ENCODE peak calls at places on chromosomes 5 and 9, in eight cellular contexts. U, G, M, O, S, C, T and J are unnamed samples.

GRCh38 chr5:4661851-4662250 is 478.3 kb upstream of the ADAMTS16 start:
- DNase-seq in U (no peak), G (no peak), M (no peak), O (no peak), S (no peak), C (no peak), T (no peak), J (no peak)

GRCh38 chr9:125993423-125993935 is 246.3 kb downstream of the PBX3 start:
- DNase-seq in U (no peak), G (no peak), M (no peak), O (peak), S (no peak), C (no peak), T (no peak), J (no peak)

GRCh38 chr9:135601988-135602387 is 37.4 kb downstream of the GLT6D1 start:
- DNase-seq in U (no peak), G (no peak), M (no peak), O (no peak), S (no peak), C (no peak), T (no peak), J (no peak)

GRCh38 chr5:91200692-91201091 is 182.4 kb downstream of the ARRDC3 start:
- DNase-seq in U (no peak), G (no peak), M (no peak), O (no peak), S (no peak), C (no peak), T (no peak), J (no peak)

GRCh38 chr5:82387819-82388166 is 109.6 kb upstream of the RPS23 start:
- DNase-seq in U (no peak), G (no peak), M (no peak), O (no peak), S (no peak), C (no peak), T (no peak), J (no peak)

GRCh38 chr5:78417026-78417425 is 56.6 kb downstream of the SCAMP1 start:
- DNase-seq in U (no peak), G (no peak), M (no peak), O (no peak), S (no peak), C (no peak), T (no peak), J (no peak)

GRCh38 chr5:71996789-71997188 is 110.5 kb upstream of the MAP1B start:
- DNase-seq in U (no peak), G (no peak), M (no peak), O (no peak), S (no peak), C (no peak), T (no peak), J (no peak)

GRCh38 chr5:138927979-138928378 is 52.8 kb upstream of the LRRTM2 start:
- DNase-seq in U (no peak), G (no peak), M (no peak), O (peak), S (no peak), C (peak), T (no peak), J (no peak)

GRCh38 chr5:123545506-123545905 is 33.5 kb downstream of the CSNK1G3 start:
- DNase-seq in U (no peak), G (peak), M (no peak), O (no peak), S (peak), C (no peak), T (no peak), J (no peak)

GRCh38 chr5:91257301-91257700 is 125.8 kb downstream of the ARRDC3 start:
- DNase-seq in U (peak), G (no peak), M (no peak), O (no peak), S (no peak), C (no peak), T (no peak), J (no peak)

GRCh38 chr5:54655266-54655665 is 137.7 kb downstream of the SNX18 start:
- DNase-seq in U (no peak), G (no peak), M (no peak), O (no peak), S (no peak), C (no peak), T (no peak), J (no peak)

GRCh38 chr5:33261747-33262146 is 179.0 kb upstream of the TARS1 start:
- DNase-seq in U (no peak), G (no peak), M (no peak), O (no peak), S (no peak), C (no peak), T (no peak), J (no peak)

GRCh38 chr5:33258553-33258952 is 182.2 kb upstream of the TARS1 start:
- DNase-seq in U (no peak), G (no peak), M (no peak), O (no peak), S (no peak), C (no peak), T (no peak), J (no peak)

GRCh38 chr5:33257807-33258491 is 182.8 kb upstream of the TARS1 start:
- DNase-seq in U (peak), G (peak), M (peak), O (no peak), S (no peak), C (no peak), T (peak), J (no peak)

GRCh38 chr5:33260098-33260497 is 180.7 kb upstream of the TARS1 start:
- DNase-seq in U (no peak), G (no peak), M (no peak), O (no peak), S (no peak), C (no peak), T (no peak), J (no peak)

DNA sequence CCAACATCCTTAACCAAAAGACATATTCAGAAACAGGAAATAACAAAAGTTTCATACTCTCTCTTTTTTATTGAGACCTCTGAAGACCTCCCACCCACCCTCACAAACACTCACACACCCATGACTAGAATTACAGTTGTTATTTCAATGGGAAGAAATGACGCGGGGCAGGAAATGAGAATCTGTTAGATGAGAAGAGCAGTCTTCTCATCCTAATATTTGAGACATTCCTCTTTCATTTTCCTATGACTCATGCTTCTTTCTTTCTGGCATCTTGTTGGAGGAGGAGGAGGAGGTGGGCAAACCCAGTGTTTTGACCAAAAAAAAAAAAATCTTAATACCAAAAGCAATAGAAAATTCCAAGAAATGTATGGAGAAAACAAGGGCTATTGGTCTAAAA is 179.5 kb upstream of the TARS1 start:
- DNase-seq in U (no peak), G (peak), M (peak), O (no peak), S (no peak), C (no peak), T (no peak), J (no peak)
- TF ChIP-seq CTCF in U (no peak), G (no peak), M (no peak), O (no peak), S (no peak), C (no peak), T (no peak), J (no peak)

GRCh38 chr5:68246802-68247201 is 31.2 kb downstream of the PIK3R1 start:
- DNase-seq in U (no peak), G (no peak), M (no peak), O (no peak), S (no peak), C (no peak), T (no peak), J (no peak)
- TF ChIP-seq CTCF in U (no peak), G (no peak), M (peak), O (no peak), S (no peak), C (no peak), T (no peak), J (peak)

DNA sequence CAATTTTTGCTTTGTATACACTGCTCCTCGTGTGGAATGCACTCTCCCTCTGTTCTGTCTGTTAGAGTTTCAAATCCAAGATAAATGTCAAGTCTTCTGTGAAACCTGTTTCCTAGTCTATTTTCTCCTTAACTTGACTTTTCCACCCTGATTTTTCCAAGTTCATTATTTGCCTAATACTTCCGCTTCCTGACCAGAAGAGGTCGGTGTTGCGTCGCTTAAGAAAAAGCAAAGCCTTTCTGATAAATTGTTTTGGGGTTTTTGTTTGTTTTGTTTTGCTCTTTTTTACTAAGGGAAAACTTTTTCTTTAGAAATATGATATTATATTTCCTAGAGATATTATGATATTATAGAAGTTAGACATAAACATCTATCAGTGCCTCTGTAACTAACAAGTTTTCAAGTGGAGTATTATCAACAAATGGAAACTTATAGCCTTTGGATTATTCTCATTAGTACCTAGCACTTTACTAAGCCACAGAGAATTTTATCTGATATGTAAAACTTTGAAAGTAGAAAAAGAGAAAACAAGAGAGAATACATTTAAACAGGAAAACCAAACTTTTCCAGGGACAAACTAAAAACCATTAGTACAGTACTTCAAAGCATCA is 55.8 kb downstream of the PHAX start:
- DNase-seq in U (peak), G (peak), M (peak), O (no peak), S (peak), C (no peak), T (peak), J (no peak)
- TF ChIP-seq CTCF in U (peak), G (peak), M (peak), O (peak), S (peak), C (peak), T (peak), J (peak)

GRCh38 chr5:171433352-171433698 is 13.9 kb downstream of the FGF18 start:
- DNase-seq in U (no peak), G (no peak), M (no peak), O (no peak), S (no peak), C (no peak), T (no peak), J (no peak)

GRCh38 chr5:171435908-171436307 is 16.5 kb downstream of the FGF18 start:
- DNase-seq in U (no peak), G (no peak), M (no peak), O (no peak), S (no peak), C (no peak), T (no peak), J (no peak)

GRCh38 chr5:171434874-171435273 is 15.4 kb downstream of the FGF18 start:
- DNase-seq in U (no peak), G (no peak), M (no peak), O (no peak), S (no peak), C (no peak), T (no peak), J (no peak)

GRCh38 chr5:171432581-171433351 is 13.3 kb downstream of the FGF18 start:
- DNase-seq in U (no peak), G (no peak), M (no peak), O (peak), S (no peak), C (peak), T (no peak), J (no peak)

DNA sequence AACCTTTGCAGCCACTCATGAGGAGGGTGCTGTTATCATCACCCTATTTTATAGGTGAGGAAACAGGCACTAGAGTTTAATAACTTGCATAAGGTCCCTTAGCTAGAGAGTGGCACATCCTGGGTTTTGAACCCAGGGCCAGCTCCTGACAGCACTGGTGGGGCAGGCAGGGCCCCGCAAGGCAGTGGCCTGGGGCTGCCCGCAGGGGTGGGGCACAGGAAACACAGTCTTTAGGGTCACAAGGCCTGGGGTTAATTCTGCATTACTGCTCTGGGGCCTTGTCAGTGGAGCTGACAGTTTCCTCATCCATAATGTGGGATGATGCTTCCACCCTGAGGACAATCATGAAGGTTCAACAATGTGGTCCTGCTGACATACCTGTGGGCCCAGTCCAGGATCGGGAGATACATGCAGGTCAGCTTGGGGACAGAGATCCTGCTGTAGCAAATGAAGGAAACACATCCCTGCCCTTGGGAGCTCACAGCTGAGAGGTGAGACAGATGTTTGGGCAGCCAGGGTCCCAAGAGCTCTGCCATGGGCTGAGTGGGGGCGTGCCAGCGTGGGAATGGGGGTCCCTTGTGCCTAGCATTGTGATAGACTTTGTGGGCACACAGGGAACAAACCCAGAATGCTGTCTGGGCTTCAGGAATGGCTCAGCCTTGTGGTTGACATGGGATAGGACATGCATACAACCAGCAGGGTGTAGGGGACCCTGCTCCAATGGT is 14.7 kb downstream of the FGF18 start:
- DNase-seq in U (no peak), G (no peak), M (no peak), O (no peak), S (no peak), C (no peak), T (no peak), J (no peak)
- TF ChIP-seq CTCF in U (no peak), G (no peak), M (no peak), O (no peak), S (no peak), C (no peak), T (no peak), J (no peak)

GRCh38 chr9:33225319-33226152 is 14.4 kb upstream of the SPINK4 start:
- DNase-seq in U (peak), G (peak), M (peak), O (no peak), S (peak), C (no peak), T (peak), J (no peak)
- TF ChIP-seq CTCF in U (peak), G (peak), M (peak), O (peak), S (peak), C (peak), T (peak), J (peak)

DNA sequence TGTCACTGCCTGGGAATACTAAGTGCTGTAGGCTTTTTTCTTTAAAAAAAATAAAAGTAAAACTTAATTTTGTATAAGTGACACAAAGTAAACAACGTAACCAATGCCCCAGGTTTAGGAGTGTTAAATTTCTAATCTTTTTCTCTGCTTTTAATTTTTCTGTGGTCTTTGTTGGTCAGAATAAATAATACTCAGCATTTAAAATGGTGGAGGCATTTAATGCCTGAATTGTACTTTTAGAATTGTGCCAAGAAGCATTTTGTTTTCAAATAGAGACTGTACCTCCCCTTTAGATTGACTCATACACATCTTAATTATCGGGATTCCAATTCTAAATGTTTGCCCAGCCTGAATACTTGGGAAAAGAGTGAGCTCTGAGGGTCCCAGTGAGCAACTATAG is 1.6 kb downstream of the DMXL1 start:
- DNase-seq in U (no peak), G (no peak), M (no peak), O (no peak), S (no peak), C (no peak), T (no peak), J (no peak)
- TF ChIP-seq CTCF in U (no peak), G (no peak), M (no peak), O (no peak), S (no peak), C (no peak), T (no peak), J (no peak)

DNA sequence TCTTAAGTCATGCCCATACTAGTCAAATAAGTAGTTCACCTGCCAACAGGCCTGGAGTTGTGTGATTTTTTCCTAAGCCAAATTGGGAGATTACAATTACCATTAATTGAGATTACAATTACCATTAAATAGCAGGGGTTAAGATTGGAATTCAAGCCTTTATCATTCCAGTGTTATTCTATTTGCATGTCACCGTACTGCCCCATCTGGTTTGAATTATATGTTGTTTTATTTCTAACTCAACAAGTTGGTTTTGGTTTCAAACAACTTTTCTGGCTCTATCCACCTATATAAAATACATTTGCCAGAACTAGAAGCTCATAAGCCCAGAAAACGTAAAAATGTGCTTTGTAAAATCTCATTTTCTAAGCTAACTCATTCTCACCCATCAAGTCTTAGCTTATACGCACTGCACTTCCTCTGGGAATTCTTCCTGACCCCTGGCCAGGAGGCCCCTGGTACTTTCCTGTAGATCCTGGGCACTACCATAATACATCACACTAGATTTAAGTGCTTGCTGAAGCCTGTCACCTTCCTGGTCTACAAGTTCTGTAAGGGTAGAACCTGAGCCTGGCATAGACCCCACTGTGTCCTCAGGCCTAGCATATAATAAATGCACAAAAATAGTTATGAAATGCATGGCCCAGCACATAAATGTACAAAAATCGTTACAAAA is 242.0 kb upstream of the TRPM3 start:
- DNase-seq in U (no peak), G (no peak), M (no peak), O (no peak), S (no peak), C (no peak), T (no peak), J (no peak)
- TF ChIP-seq CTCF in U (no peak), G (no peak), M (no peak), O (no peak), S (no peak), C (no peak), T (no peak), J (no peak)

GRCh38 chr5:132003170-132003744 is 8.2 kb downstream of the ACSL6 start:
- DNase-seq in U (peak), G (no peak), M (no peak), O (peak), S (no peak), C (no peak), T (no peak), J (no peak)
- TF ChIP-seq CTCF in U (peak), G (no peak), M (no peak), O (peak), S (no peak), C (no peak), T (no peak), J (peak)

GRCh38 chr5:150399158-150400019 is 13.3 kb downstream of the CD74 start:
- DNase-seq in U (no peak), G (no peak), M (peak), O (no peak), S (no peak), C (no peak), T (no peak), J (no peak)

GRCh38 chr5:150400020-150400326 is 12.7 kb downstream of the CD74 start:
- DNase-seq in U (no peak), G (no peak), M (no peak), O (no peak), S (no peak), C (no peak), T (no peak), J (no peak)

GRCh38 chr5:150400327-150401075 is 12.2 kb downstream of the CD74 start:
- DNase-seq in U (no peak), G (no peak), M (no peak), O (no peak), S (no peak), C (no peak), T (no peak), J (no peak)

GRCh38 chr5:150397749-150398431 is 14.8 kb downstream of the CD74 start:
- DNase-seq in U (no peak), G (no peak), M (no peak), O (no peak), S (no peak), C (no peak), T (no peak), J (no peak)

DNA sequence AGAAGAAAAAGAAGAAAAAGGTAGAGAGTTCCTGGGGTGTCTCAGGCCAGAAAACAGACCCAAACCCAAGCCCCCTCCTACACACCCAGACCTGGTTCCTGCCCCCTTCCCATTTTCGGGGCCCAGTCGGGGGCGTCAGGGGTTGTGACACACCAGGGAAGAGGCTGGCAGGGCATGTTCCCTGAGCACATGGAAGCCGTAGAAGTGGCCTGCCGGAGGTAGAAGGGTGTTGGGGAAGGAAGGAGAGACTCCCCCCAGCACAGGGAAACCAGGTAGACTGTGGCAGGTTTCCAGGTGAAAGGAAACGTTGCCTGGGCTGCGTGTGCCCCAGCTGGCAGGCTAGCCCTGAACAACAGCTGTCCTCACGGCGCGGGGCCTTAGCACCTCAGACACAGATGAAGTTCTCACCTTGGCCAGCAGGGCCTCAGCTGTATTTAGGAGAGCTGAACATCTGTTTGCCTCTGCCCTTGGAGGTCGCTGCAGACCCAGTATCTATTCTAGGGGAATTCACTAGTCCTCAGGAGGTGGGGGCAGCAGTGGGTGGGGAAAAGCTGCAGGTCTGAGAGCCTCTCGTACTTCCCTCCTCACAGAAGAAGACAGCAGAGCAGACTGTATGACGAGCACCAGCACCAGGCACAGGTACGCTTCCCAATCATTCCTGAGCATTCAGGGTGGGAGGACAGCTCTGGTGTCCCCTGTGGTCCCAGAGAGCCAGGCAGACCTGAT is 14.1 kb downstream of the CD74 start:
- DNase-seq in U (no peak), G (no peak), M (no peak), O (no peak), S (no peak), C (no peak), T (no peak), J (no peak)
- TF ChIP-seq CTCF in U (peak), G (no peak), M (peak), O (no peak), S (peak), C (no peak), T (peak), J (no peak)

GRCh38 chr5:6728011-6728794 is 15.0 kb downstream of the TENT4A start:
- DNase-seq in U (no peak), G (no peak), M (no peak), O (no peak), S (no peak), C (no peak), T (no peak), J (no peak)
- TF ChIP-seq CTCF in U (peak), G (no peak), M (no peak), O (no peak), S (no peak), C (no peak), T (no peak), J (no peak)